ENCODE peak calls at places on chromosomes 7 and 10, in eight cellular contexts. One of them, this sample, is unnamed.

GRCh38 chr7:4768597-4769569 is 6.5 kb upstream of the AP5Z1 start:
- DNase-seq in RWPE1: no peak
- DNase-seq in lower leg skin: no peak
- DNase-seq in BJ: no peak
- DNase-seq in HFF-Myc: no peak
- DNase-seq in hepatocyte: no peak
- DNase-seq in astrocyte of the cerebellum: no peak
- DNase-seq in AG10803: no peak
- DNase-seq in this sample: no peak

GRCh38 chr7:17342726-17343125 is 44.3 kb downstream of the AHR start:
- DNase-seq in AG10803: peak; percentile 32
- DNase-seq in astrocyte of the cerebellum: no peak
- DNase-seq in hepatocyte: no peak
- DNase-seq in BJ: no peak
- DNase-seq in HFF-Myc: no peak
- DNase-seq in RWPE1: no peak
- DNase-seq in lower leg skin: no peak
- DNase-seq in this sample: no peak

GRCh38 chr10:110850099-110850498 is 21.6 kb upstream of the PDCD4 start:
- DNase-seq in BJ: no peak
- DNase-seq in astrocyte of the cerebellum: no peak
- DNase-seq in HFF-Myc: no peak
- DNase-seq in AG10803: no peak
- DNase-seq in RWPE1: no peak
- DNase-seq in lower leg skin: no peak
- DNase-seq in hepatocyte: no peak
- DNase-seq in this sample: no peak

GRCh38 chr7:108001759-108002725 is 919 bp downstream of the LAMB1 start:
- DNase-seq in BJ: no peak
- DNase-seq in astrocyte of the cerebellum: no peak
- DNase-seq in RWPE1: no peak
- DNase-seq in HFF-Myc: no peak
- DNase-seq in lower leg skin: no peak
- DNase-seq in hepatocyte: peak; percentile 45
- DNase-seq in AG10803: peak; percentile 66
- DNase-seq in this sample: peak; percentile 40

GRCh38 chr10:16316733-16317132 is 120.1 kb upstream of the PTER start:
- DNase-seq in lower leg skin: no peak
- DNase-seq in HFF-Myc: no peak
- DNase-seq in AG10803: no peak
- DNase-seq in astrocyte of the cerebellum: no peak
- DNase-seq in hepatocyte: no peak
- DNase-seq in RWPE1: no peak
- DNase-seq in BJ: no peak
- DNase-seq in this sample: no peak

GRCh38 chr10:712089-712488 is 22.6 kb upstream of the DIP2C start:
- DNase-seq in hepatocyte: peak; percentile 66
- DNase-seq in lower leg skin: no peak
- DNase-seq in AG10803: no peak
- DNase-seq in BJ: no peak
- DNase-seq in astrocyte of the cerebellum: no peak
- DNase-seq in HFF-Myc: no peak
- DNase-seq in RWPE1: no peak
- DNase-seq in this sample: peak; percentile 51

GRCh38 chr7:158996214-158997109 is 140.1 kb downstream of the DYNC2I1 start:
- DNase-seq in astrocyte of the cerebellum: no peak
- DNase-seq in hepatocyte: no peak
- DNase-seq in RWPE1: no peak
- DNase-seq in HFF-Myc: no peak
- DNase-seq in BJ: no peak
- DNase-seq in AG10803: no peak
- DNase-seq in lower leg skin: peak; percentile 82
- DNase-seq in this sample: no peak

GRCh38 chr7:142487124-142487523 is 229.3 kb upstream of the PRSS58 start:
- DNase-seq in RWPE1: no peak
- DNase-seq in HFF-Myc: no peak
- DNase-seq in lower leg skin: no peak
- DNase-seq in astrocyte of the cerebellum: no peak
- DNase-seq in hepatocyte: no peak
- DNase-seq in AG10803: no peak
- DNase-seq in BJ: no peak
- DNase-seq in this sample: no peak

GRCh38 chr7:1301054-1301811 is 68.6 kb downstream of the UNCX start:
- DNase-seq in astrocyte of the cerebellum: no peak
- DNase-seq in RWPE1: no peak
- DNase-seq in BJ: no peak
- DNase-seq in hepatocyte: no peak
- DNase-seq in HFF-Myc: no peak
- DNase-seq in AG10803: no peak
- DNase-seq in lower leg skin: no peak
- DNase-seq in this sample: no peak

GRCh38 chr7:142248-142955 is 50.0 kb upstream of the FAM20C start:
- DNase-seq in hepatocyte: peak; percentile 78
- DNase-seq in AG10803: peak; percentile 60
- DNase-seq in BJ: no peak
- DNase-seq in lower leg skin: no peak
- DNase-seq in astrocyte of the cerebellum: no peak
- DNase-seq in HFF-Myc: no peak
- DNase-seq in RWPE1: no peak
- DNase-seq in this sample: no peak

GRCh38 chr10:12638781-12639180 is 289.4 kb downstream of the CAMK1D start:
- DNase-seq in AG10803: no peak
- DNase-seq in HFF-Myc: no peak
- DNase-seq in astrocyte of the cerebellum: no peak
- DNase-seq in lower leg skin: no peak
- DNase-seq in hepatocyte: no peak
- DNase-seq in RWPE1: no peak
- DNase-seq in BJ: no peak
- DNase-seq in this sample: no peak

GRCh38 chr10:49395741-49396665 is at the start of gene DRGX:
- DNase-seq in hepatocyte: no peak
- DNase-seq in BJ: no peak
- DNase-seq in lower leg skin: peak; percentile 48
- DNase-seq in AG10803: no peak
- DNase-seq in HFF-Myc: no peak
- DNase-seq in astrocyte of the cerebellum: no peak
- DNase-seq in RWPE1: no peak
- DNase-seq in this sample: no peak

GRCh38 chr7:135979674-135980660 is 2.8 kb upstream of the MTPN start:
- DNase-seq in hepatocyte: no peak
- DNase-seq in HFF-Myc: no peak
- DNase-seq in lower leg skin: no peak
- DNase-seq in BJ: no peak
- DNase-seq in AG10803: no peak
- DNase-seq in astrocyte of the cerebellum: no peak
- DNase-seq in RWPE1: no peak
- DNase-seq in this sample: peak; percentile 13

GRCh38 chr10:8037199-8037801 is 17.2 kb upstream of the GATA3 start:
- DNase-seq in HFF-Myc: no peak
- DNase-seq in lower leg skin: peak; percentile 69
- DNase-seq in RWPE1: no peak
- DNase-seq in astrocyte of the cerebellum: no peak
- DNase-seq in hepatocyte: no peak
- DNase-seq in BJ: no peak
- DNase-seq in AG10803: no peak
- DNase-seq in this sample: no peak

DNA sequence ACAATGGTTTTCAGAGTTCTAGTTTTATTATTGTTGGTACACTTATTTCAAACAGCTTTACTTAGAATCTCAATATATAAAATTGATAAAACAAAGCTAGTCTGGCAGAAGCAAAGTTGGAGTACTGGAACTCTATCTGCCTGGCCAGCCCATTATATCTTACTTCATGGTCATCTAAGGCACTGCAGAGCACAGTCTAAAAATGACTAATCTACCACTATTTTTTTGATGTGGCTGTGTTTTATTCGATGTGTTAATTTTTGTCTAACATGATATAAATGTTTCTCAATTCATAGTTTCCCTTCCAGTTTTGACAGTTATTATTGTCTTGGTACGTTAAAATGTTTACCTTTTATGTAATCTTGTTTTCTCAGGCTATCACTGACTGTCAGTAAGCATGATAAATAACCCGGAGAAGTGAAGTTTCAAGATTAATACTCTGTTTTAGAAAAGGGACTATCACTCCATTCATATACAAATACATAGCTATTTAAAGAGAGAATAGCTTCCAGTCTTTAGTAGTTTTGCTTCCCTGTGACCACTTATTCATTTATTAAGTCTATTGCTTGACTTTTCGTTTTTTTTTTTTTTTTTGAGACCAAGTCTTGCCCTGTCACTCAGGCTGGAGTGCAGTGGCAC is 60.6 kb upstream of the CSTF2T start:
- DNase-seq in AG10803: no peak
- DNase-seq in lower leg skin: no peak
- DNase-seq in astrocyte of the cerebellum: no peak
- DNase-seq in RWPE1: no peak
- DNase-seq in HFF-Myc: no peak
- DNase-seq in hepatocyte: no peak
- DNase-seq in BJ: no peak
- DNase-seq in this sample: no peak
- TF ChIP-seq CTCF in AG10803: no peak
- TF ChIP-seq CTCF in lower leg skin: no peak
- TF ChIP-seq CTCF in astrocyte of the cerebellum: no peak
- TF ChIP-seq CTCF in RWPE1: no peak
- TF ChIP-seq CTCF in HFF-Myc: no peak
- TF ChIP-seq CTCF in hepatocyte: no peak
- TF ChIP-seq CTCF in BJ: no peak
- TF ChIP-seq CTCF in this sample: no peak

DNA sequence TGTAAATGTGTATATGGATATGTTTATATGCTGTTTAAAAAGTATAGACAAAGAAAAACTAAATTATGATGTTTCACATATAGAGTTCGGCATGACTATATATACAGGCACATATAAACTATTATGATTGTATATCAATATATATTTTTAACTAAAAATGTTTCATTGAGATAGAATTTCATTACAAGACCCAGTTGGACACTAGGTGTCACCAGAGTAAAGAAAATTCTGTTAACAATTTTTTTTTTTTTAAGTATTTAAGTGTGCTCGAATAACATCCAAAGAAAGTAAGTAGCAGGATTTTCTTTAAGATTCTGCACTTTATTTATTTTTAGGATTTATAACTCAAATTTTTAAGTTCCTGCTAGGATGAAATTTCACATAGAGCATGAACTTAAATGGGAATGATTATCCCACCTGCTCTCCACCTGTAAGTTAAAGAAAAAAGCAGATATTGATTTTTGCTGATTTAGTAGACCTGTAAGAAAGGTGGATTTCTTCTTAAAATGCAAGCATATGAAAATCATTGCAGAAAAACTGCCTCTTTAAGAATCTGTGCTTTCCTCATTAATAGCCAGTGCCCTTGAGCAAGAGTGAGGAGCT is 961.5 kb downstream of the PCDH15 start:
- DNase-seq in HFF-Myc: no peak
- DNase-seq in lower leg skin: no peak
- DNase-seq in AG10803: peak; percentile 6
- DNase-seq in RWPE1: peak; percentile 1
- DNase-seq in astrocyte of the cerebellum: peak; percentile 24
- DNase-seq in BJ: no peak
- DNase-seq in hepatocyte: peak; percentile 59
- DNase-seq in this sample: peak; percentile 47
- TF ChIP-seq CTCF in HFF-Myc: no peak
- TF ChIP-seq CTCF in lower leg skin: no peak
- TF ChIP-seq CTCF in AG10803: peak; percentile 34
- TF ChIP-seq CTCF in RWPE1: peak; percentile 49
- TF ChIP-seq CTCF in astrocyte of the cerebellum: no peak
- TF ChIP-seq CTCF in BJ: peak; percentile 32
- TF ChIP-seq CTCF in hepatocyte: peak; percentile 78
- TF ChIP-seq CTCF in this sample: peak; percentile 60

GRCh38 chr10:30842185-30842584 is 189.5 kb downstream of the ZNF438 start:
- DNase-seq in astrocyte of the cerebellum: no peak
- DNase-seq in HFF-Myc: no peak
- DNase-seq in BJ: no peak
- DNase-seq in lower leg skin: no peak
- DNase-seq in AG10803: no peak
- DNase-seq in RWPE1: no peak
- DNase-seq in hepatocyte: no peak
- DNase-seq in this sample: no peak
- TF ChIP-seq CTCF in astrocyte of the cerebellum: no peak
- TF ChIP-seq CTCF in HFF-Myc: peak; percentile 6
- TF ChIP-seq CTCF in BJ: no peak
- TF ChIP-seq CTCF in lower leg skin: no peak
- TF ChIP-seq CTCF in AG10803: no peak
- TF ChIP-seq CTCF in RWPE1: no peak
- TF ChIP-seq CTCF in hepatocyte: no peak
- TF ChIP-seq CTCF in this sample: no peak

GRCh38 chr10:133388973-133389818 is 4.8 kb upstream of the MTG1 start:
- DNase-seq in HFF-Myc: no peak
- DNase-seq in astrocyte of the cerebellum: no peak
- DNase-seq in lower leg skin: peak; percentile 82
- DNase-seq in hepatocyte: no peak
- DNase-seq in BJ: no peak
- DNase-seq in RWPE1: no peak
- DNase-seq in AG10803: no peak
- DNase-seq in this sample: no peak

GRCh38 chr10:133391249-133391635 is 2.7 kb upstream of the MTG1 start:
- DNase-seq in astrocyte of the cerebellum: no peak
- DNase-seq in hepatocyte: no peak
- DNase-seq in RWPE1: no peak
- DNase-seq in lower leg skin: peak; percentile 23
- DNase-seq in BJ: no peak
- DNase-seq in AG10803: no peak
- DNase-seq in HFF-Myc: no peak
- DNase-seq in this sample: no peak

GRCh38 chr10:133391761-133392518 is 2.0 kb upstream of the MTG1 start:
- DNase-seq in hepatocyte: no peak
- DNase-seq in astrocyte of the cerebellum: no peak
- DNase-seq in AG10803: no peak
- DNase-seq in HFF-Myc: no peak
- DNase-seq in RWPE1: no peak
- DNase-seq in lower leg skin: peak; percentile 68
- DNase-seq in BJ: no peak
- DNase-seq in this sample: no peak

GRCh38 chr10:133388265-133388972 is 5.5 kb upstream of the MTG1 start:
- DNase-seq in AG10803: no peak
- DNase-seq in RWPE1: no peak
- DNase-seq in lower leg skin: peak; percentile 70
- DNase-seq in HFF-Myc: no peak
- DNase-seq in hepatocyte: no peak
- DNase-seq in astrocyte of the cerebellum: no peak
- DNase-seq in BJ: no peak
- DNase-seq in this sample: no peak

DNA sequence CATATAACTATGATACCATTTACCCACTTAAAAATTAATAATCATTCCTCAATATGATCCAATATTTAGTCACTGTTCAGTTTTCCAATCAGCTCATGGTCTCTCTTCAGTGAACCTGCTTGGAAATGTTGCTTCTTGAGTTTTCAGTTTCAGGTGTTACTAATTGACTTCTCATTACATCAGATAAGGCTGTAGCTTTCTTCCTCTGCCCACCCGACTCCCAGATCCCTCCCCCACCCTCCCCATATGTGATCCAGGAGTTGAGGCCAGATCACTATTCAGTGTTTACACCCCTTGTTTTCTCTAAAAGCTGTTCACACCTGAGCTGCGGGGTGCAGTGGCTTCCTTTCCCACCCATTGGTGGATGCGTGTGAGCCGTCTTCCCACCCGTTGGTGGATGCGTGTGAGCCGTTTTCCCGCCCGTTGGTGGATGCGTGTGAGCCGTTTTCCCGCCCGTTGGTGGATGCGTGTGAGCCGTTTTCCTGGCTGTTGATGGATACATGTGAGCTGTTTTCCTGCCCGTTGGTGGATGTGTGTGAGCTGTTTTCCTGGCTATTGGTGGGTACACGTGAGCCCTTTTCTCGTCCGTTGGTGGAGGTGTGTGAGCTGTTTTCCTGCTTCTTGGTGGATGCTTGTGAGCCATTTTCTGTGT is 3.2 kb upstream of the MTG1 start:
- DNase-seq in hepatocyte: no peak
- DNase-seq in lower leg skin: peak; percentile 65
- DNase-seq in RWPE1: no peak
- DNase-seq in HFF-Myc: no peak
- DNase-seq in astrocyte of the cerebellum: no peak
- DNase-seq in AG10803: no peak
- DNase-seq in BJ: no peak
- DNase-seq in this sample: no peak
- TF ChIP-seq CTCF in hepatocyte: no peak
- TF ChIP-seq CTCF in lower leg skin: no peak
- TF ChIP-seq CTCF in RWPE1: no peak
- TF ChIP-seq CTCF in HFF-Myc: no peak
- TF ChIP-seq CTCF in astrocyte of the cerebellum: no peak
- TF ChIP-seq CTCF in AG10803: no peak
- TF ChIP-seq CTCF in BJ: no peak
- TF ChIP-seq CTCF in this sample: no peak

This sample was measured in MCF 10A.